ENCODE peak calls at places on chromosomes 1 and 21, in eight cellular contexts. V, P, G, Z, F, O, B and S are unnamed samples.

GRCh38 chr1:161398900-161399256 is 31.2 kb upstream of the CFAP126 start:
- DNase-seq in V (no peak), P (no peak), G (no peak), Z (no peak), F (no peak), O (no peak), B (no peak), S (no peak)

GRCh38 chr1:203777596-203777995 is 12.6 kb downstream of the LAX1 start:
- DNase-seq in V (no peak), P (no peak), G (no peak), Z (no peak), F (no peak), O (no peak), B (no peak), S (no peak)

GRCh38 chr1:232662910-232663309 is 33.0 kb upstream of the SIPA1L2 start:
- DNase-seq in V (no peak), P (no peak), G (no peak), Z (no peak), F (no peak), O (no peak), B (no peak), S (no peak)

GRCh38 chr1:156664949-156665411 is 12.2 kb downstream of the NES start:
- DNase-seq in V (no peak), P (peak; percentile 87), G (peak; percentile 84), Z (no peak), F (no peak), O (peak; percentile 82), B (peak; percentile 63), S (no peak)

GRCh38 chr1:97507863-97508262 is 413.0 kb downstream of the DPYD start:
- DNase-seq in V (peak; percentile 31), P (peak; percentile 10), G (no peak), Z (no peak), F (no peak), O (no peak), B (no peak), S (no peak)

GRCh38 chr1:75707191-75707590 is 17.3 kb upstream of the ACADM start:
- DNase-seq in V (no peak), P (no peak), G (no peak), Z (no peak), F (no peak), O (no peak), B (no peak), S (no peak)

GRCh38 chr1:154179951-154180687 is 11.8 kb downstream of the TPM3 start:
- DNase-seq in V (no peak), P (no peak), G (no peak), Z (no peak), F (no peak), O (no peak), B (no peak), S (peak; percentile 78)

GRCh38 chr1:2372551-2373490 is 18.5 kb downstream of the MORN1 start:
- DNase-seq in V (no peak), P (no peak), G (peak; percentile 67), Z (no peak), F (no peak), O (peak; percentile 9), B (no peak), S (peak; percentile 53)

GRCh38 chr21:31337991-31338891 is 5.8 kb downstream of the TIAM1 start:
- DNase-seq in V (peak; percentile 63), P (no peak), G (no peak), Z (no peak), F (no peak), O (no peak), B (no peak), S (no peak)

GRCh38 chr1:9317591-9318331 is 25.1 kb downstream of the SPSB1 start:
- DNase-seq in V (peak; percentile 73), P (peak; percentile 50), G (no peak), Z (no peak), F (peak; percentile 74), O (peak; percentile 34), B (peak; percentile 82), S (no peak)

GRCh38 chr1:150321826-150322166 is 463 bp downstream of the PRPF3 start:
- DNase-seq in V (no peak), P (no peak), G (no peak), Z (no peak), F (no peak), O (no peak), B (no peak), S (no peak)

GRCh38 chr21:44887126-44887806 is 13.8 kb upstream of the PTTG1IP start:
- DNase-seq in V (no peak), P (no peak), G (no peak), Z (no peak), F (no peak), O (peak; percentile 8), B (no peak), S (peak; percentile 61)

GRCh38 chr1:152029144-152029936 is 7.5 kb downstream of the S100A11 start:
- DNase-seq in V (no peak), P (no peak), G (no peak), Z (no peak), F (peak; percentile 43), O (no peak), B (no peak), S (no peak)

GRCh38 chr1:31505884-31506497 is 70.3 kb upstream of the TINAGL1 start:
- DNase-seq in V (peak; percentile 87), P (no peak), G (no peak), Z (no peak), F (peak; percentile 84), O (no peak), B (no peak), S (no peak)

GRCh38 chr1:44154665-44155064 is 13.2 kb upstream of the KLF18 start:
- DNase-seq in V (peak; percentile 6), P (no peak), G (no peak), Z (peak; percentile 43), F (no peak), O (no peak), B (no peak), S (no peak)

GRCh38 chr1:86773331-86774288 is 69.2 kb downstream of the SH3GLB1 start:
- DNase-seq in V (no peak), P (no peak), G (no peak), Z (peak; percentile 4), F (peak; percentile 58), O (no peak), B (no peak), S (no peak)

GRCh38 chr21:45887121-45887611 is 94.4 kb upstream of the COL6A1 start:
- DNase-seq in V (peak; percentile 16), P (no peak), G (peak; percentile 76), Z (no peak), F (no peak), O (peak; percentile 51), B (no peak), S (peak; percentile 77)

GRCh38 chr1:180927841-180928240 is 15.1 kb downstream of the KIAA1614 start:
- DNase-seq in V (no peak), P (no peak), G (no peak), Z (no peak), F (peak; percentile 19), O (no peak), B (no peak), S (no peak)

DNA sequence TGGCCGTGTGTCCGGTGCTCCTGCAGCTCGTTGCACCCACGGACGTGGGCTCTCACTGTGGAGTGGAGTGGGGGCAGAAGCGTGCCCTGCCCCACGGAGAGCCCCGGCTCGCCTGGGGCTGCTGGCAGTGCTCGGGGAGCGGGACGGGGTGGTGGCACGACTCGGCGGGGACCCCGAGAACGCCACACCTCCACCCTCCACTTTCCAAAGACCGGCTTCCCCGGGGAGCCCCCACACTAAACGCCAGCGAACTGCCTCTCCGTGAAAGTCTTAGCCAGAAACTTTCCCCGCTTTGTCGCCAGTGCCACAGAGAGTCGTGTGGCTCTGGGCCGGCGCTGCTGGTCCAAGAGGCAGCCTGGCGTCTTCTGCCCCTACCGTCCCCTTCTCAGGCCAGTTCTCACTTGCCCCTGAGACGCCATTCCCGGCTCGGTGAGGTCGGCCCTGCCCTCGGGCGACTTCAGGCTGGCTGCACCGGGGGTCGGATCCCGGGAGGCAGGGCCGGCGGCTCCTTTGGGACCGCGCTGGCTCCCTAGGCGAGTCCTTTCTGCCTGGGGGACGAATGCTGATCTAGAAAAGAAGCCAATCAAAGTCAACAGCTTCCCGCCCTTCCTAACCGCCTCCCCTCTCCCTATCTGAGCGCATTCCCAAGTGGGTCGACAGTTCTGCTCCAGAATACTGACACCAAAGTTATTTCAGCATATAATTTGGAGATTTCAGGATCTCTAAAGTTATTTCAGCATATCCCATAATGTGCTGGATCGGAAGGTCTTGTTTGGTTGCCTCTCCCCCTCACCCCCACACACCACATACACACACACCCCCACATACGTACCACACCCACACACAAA is 2.6 kb upstream of the SAMD13 start:
- DNase-seq in V (no peak), P (peak; percentile 30), G (peak; percentile 80), Z (peak; percentile 41), F (no peak), O (peak; percentile 26), B (peak; percentile 20), S (peak; percentile 85)
- H3K4me1 ChIP-seq in V (peaks cover 35% of the 10 kb centered on the region), P (no peaks in the 10 kb centered on the region), G (no peaks in the 10 kb centered on the region), Z (peaks cover 31% of the 10 kb centered on the region), F (peaks cover 17% of the 10 kb centered on the region), O (peaks cover 57% of the 10 kb centered on the region), B (no peaks in the 10 kb centered on the region), S (peaks cover 43% of the 10 kb centered on the region)

GRCh38 chr1:119724611-119725218 is 13.0 kb downstream of the PHGDH start:
- DNase-seq in V (no peak), P (no peak), G (no peak), Z (no peak), F (no peak), O (no peak), B (no peak), S (no peak)
- H3K4me1 ChIP-seq in V (no peaks in the 10 kb centered on the region), P (no peaks in the 10 kb centered on the region), G (no peaks in the 10 kb centered on the region), Z (no peaks in the 10 kb centered on the region), F (no peaks in the 10 kb centered on the region), O (no peaks in the 10 kb centered on the region), B (no peaks in the 10 kb centered on the region), S (peaks cover 7% of the 10 kb centered on the region)

GRCh38 chr21:34820051-34820450 is 151.3 kb downstream of the CLIC6 start:
- DNase-seq in V (no peak), P (no peak), G (no peak), Z (no peak), F (no peak), O (no peak), B (no peak), S (no peak)
- H3K4me1 ChIP-seq in V (peaks cover 7% of the 10 kb centered on the region), P (no peaks in the 10 kb centered on the region), G (no peaks in the 10 kb centered on the region), Z (peaks cover 13% of the 10 kb centered on the region), F (peaks cover 45% of the 10 kb centered on the region), O (no peaks in the 10 kb centered on the region), B (no peaks in the 10 kb centered on the region), S (no peaks in the 10 kb centered on the region)

GRCh38 chr1:164604541-164604940 is 45.6 kb downstream of the PBX1 start:
- DNase-seq in V (peak; percentile 64), P (no peak), G (no peak), Z (no peak), F (peak; percentile 65), O (no peak), B (no peak), S (no peak)
- H3K4me1 ChIP-seq in V (peaks cover 24% of the 10 kb centered on the region), P (peaks cover 10% of the 10 kb centered on the region), G (peaks cover 3% of the 10 kb centered on the region), Z (peaks cover 67% of the 10 kb centered on the region), F (peaks cover 17% of the 10 kb centered on the region), O (peaks cover 80% of the 10 kb centered on the region), B (peaks cover 29% of the 10 kb centered on the region), S (peaks cover 3% of the 10 kb centered on the region)